ENCODE peak calls at places on chromosomes 1 and 21, in ten cellular contexts. M, X, V, I, H, Q, Y, Z, B and O are unnamed samples.

GRCh38 chr21:35046880-35047229 is 2.2 kb downstream of the RUNX1 start:
- DNase-seq in M (no peak), X (peak; percentile 63), V (no peak), I (no peak), H (no peak), Q (no peak), Y (no peak), Z (no peak), B (peak; percentile 71), O (no peak)

GRCh38 chr1:5667513-5668325 is 324.5 kb downstream of the NPHP4 start:
- DNase-seq in M (no peak), X (no peak), V (no peak), I (no peak), H (no peak), Q (no peak), Y (no peak), Z (no peak), B (no peak), O (no peak)

GRCh38 chr21:25329227-25329626 is 278.1 kb downstream of the MRPL39 start:
- DNase-seq in M (no peak), X (no peak), V (no peak), I (no peak), H (no peak), Q (peak; percentile 81), Y (peak; percentile 64), Z (peak; percentile 78), B (peak; percentile 93), O (no peak)

GRCh38 chr21:39430954-39431353 is 14.6 kb downstream of the LCA5L start:
- DNase-seq in M (no peak), X (no peak), V (no peak), I (no peak), H (no peak), Q (no peak), Y (no peak), Z (no peak), B (no peak), O (no peak)

GRCh38 chr1:10948463-10948775 is 64.0 kb upstream of the TARDBP start:
- DNase-seq in M (no peak), X (no peak), V (no peak), I (no peak), H (no peak), Q (no peak), Y (no peak), Z (no peak), B (no peak), O (peak; percentile 57)

GRCh38 chr1:22611530-22611947 is 24.9 kb upstream of the C1QA start:
- DNase-seq in M (no peak), X (peak; percentile 60), V (peak; percentile 43), I (peak; percentile 46), H (peak; percentile 61), Q (no peak), Y (peak; percentile 67), Z (peak; percentile 59), B (peak; percentile 36), O (peak; percentile 60)

GRCh38 chr1:227069490-227069889 is 129.4 kb downstream of the COQ8A start:
- DNase-seq in M (no peak), X (no peak), V (no peak), I (no peak), H (no peak), Q (no peak), Y (no peak), Z (no peak), B (no peak), O (no peak)

GRCh38 chr1:27097484-27097917 is 57.4 kb downstream of the SLC9A1 start:
- DNase-seq in M (peak; percentile 73), X (peak; percentile 63), V (peak; percentile 70), I (peak; percentile 86), H (peak; percentile 79), Q (no peak), Y (peak; percentile 65), Z (peak; percentile 81), B (peak; percentile 75), O (peak; percentile 87)

GRCh38 chr1:96388421-96389310 is 332.9 kb upstream of the PTBP2 start:
- DNase-seq in M (no peak), X (peak; percentile 50), V (no peak), I (no peak), H (no peak), Q (no peak), Y (peak; percentile 78), Z (peak; percentile 74), B (peak; percentile 40), O (no peak)

GRCh38 chr1:161020573-161021167 is at the start of gene F11R:
- DNase-seq in M (peak; percentile 72), X (no peak), V (peak; percentile 87), I (peak; percentile 79), H (peak; percentile 61), Q (no peak), Y (no peak), Z (no peak), B (no peak), O (peak; percentile 58)

GRCh38 chr1:208111646-208112200 is 132.5 kb downstream of the PLXNA2 start:
- DNase-seq in M (no peak), X (no peak), V (no peak), I (no peak), H (no peak), Q (no peak), Y (no peak), Z (no peak), B (no peak), O (no peak)

GRCh38 chr1:43622471-43622870 is 27.5 kb upstream of the KDM4A start:
- DNase-seq in M (no peak), X (peak; percentile 59), V (no peak), I (peak; percentile 12), H (no peak), Q (no peak), Y (peak; percentile 40), Z (no peak), B (peak; percentile 89), O (no peak)

GRCh38 chr1:61836649-61837048 is 94.4 kb downstream of the PATJ start:
- DNase-seq in M (no peak), X (no peak), V (no peak), I (no peak), H (peak; percentile 25), Q (no peak), Y (no peak), Z (no peak), B (no peak), O (no peak)

GRCh38 chr1:225446298-225446941 is 18.6 kb upstream of the LBR start:
- DNase-seq in M (no peak), X (no peak), V (no peak), I (no peak), H (no peak), Q (no peak), Y (no peak), Z (no peak), B (no peak), O (no peak)

DNA sequence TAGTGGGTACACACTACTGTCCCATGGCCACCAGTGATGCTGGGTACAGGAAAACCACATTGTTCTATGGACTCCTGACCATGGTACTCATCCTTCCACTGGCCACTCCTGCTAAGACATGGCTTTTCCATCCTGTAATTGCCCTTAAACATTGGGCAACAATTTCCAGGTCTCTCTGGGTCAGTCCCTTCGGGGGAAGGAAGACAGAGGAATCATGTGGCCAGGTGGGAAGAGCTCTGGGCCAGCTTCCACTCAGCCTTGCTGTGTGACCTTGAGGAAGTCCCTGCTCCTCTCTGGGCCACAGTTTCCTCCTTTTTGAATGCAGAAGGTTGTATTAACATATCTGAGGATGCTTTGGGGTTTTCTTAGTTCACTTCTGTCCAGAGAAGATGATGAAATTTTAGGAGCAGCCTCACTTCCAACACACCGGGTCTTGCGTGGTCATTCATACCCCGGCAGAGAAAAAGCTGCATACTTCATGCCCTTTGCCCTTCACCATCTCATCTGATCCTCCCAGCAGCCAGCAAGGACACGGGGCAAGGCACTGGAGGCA is 50.8 kb downstream of the SRRM1 start:
- DNase-seq in M (no peak), X (no peak), V (no peak), I (peak; percentile 16), H (no peak), Q (no peak), Y (no peak), Z (no peak), B (no peak), O (no peak)
- TF ChIP-seq CTCF in M (no peak), X (no peak), V (no peak), I (no peak), H (no peak), Q (no peak), Y (no peak), Z (no peak), B (no peak), O (no peak)

DNA sequence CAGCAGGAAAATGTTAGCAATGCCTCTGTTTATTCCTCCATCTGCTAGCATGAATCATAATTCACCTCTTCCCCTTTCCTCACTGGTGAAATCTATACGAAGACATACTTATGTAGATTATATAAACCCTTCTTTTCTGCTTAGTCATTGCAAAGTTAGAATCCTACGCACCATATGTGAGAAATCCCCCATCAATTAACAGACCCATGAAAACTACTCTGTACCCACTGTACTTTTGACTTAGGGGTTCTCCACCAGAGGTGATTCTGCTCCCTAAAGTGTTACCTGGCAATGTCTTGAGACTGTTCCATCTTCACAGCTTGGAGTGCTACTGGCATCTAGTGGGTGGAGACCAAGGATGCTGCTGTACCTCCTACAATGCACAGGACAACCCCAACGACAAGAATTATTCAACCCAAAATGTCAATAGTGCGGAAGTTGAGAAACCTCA is 49.6 kb upstream of the KCTD3 start:
- DNase-seq in M (no peak), X (peak; percentile 8), V (peak; percentile 56), I (no peak), H (peak; percentile 20), Q (no peak), Y (peak; percentile 41), Z (peak; percentile 86), B (peak; percentile 77), O (no peak)
- TF ChIP-seq CTCF in M (no peak), X (peak; percentile 66), V (peak; percentile 79), I (no peak), H (peak; percentile 22), Q (peak; percentile 36), Y (peak; percentile 52), Z (no peak), B (peak; percentile 80), O (no peak)

GRCh38 chr1:230365723-230366307 is 60.3 kb downstream of the PGBD5 start:
- DNase-seq in M (no peak), X (no peak), V (no peak), I (no peak), H (no peak), Q (no peak), Y (no peak), Z (no peak), B (no peak), O (no peak)
- TF ChIP-seq CTCF in M (no peak), X (peak; percentile 30), V (peak; percentile 27), I (no peak), H (no peak), Q (no peak), Y (no peak), Z (no peak), B (peak; percentile 2), O (no peak)

DNA sequence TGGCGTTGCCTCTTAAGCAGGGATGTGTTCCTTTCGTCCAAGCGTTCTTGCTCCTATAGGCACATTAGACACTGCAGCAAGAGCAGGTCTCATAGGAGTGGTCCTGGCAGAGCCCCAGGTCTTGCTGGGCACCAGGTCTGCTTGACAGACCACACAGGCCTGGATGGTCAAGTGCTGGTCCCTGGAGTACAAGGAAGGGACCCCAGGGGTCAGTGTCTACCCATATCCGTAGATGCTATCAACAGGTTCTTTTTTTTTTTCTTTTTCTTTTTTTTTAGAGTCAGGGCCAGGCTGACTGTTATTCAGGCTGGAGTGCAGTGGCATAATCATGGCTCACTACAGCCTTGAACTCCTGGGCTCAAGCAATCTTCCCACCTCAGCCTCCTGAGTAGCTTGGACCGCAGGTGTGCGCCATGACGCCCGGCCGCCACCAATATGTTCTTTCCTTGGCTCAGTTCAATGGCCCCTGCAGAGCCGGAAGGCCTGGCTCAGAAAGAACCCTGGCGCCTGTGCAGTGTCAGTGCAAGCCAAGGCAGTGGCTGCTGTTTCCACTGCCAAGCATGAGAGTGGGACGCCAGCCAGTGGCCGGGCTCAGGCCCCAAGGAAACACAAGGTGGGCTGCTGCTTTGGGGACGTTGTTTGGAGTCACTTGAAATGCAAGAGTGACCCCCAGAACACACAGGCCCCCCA is 10.0 kb upstream of the TNFRSF8 start:
- DNase-seq in M (no peak), X (no peak), V (no peak), I (no peak), H (peak; percentile 49), Q (no peak), Y (no peak), Z (no peak), B (no peak), O (no peak)
- TF ChIP-seq CTCF in M (no peak), X (no peak), V (no peak), I (no peak), H (peak; percentile 46), Q (no peak), Y (no peak), Z (no peak), B (no peak), O (no peak)